ENCODE peak calls at places on chromosomes 1 and 21, in eight cellular contexts. F is heart right ventricle, I is iPS DF 6.9, U is Peyer's patch, C is body of pancreas, V is OCI-LY7, X is dorsolateral prefrontal cortex, O is SJSA1. W is an unnamed sample.
A peak's percentile ranks its signal among the peaks of the same experiment; 100 is the strongest.

GRCh38 chr1:53172751-53173498 is 23.7 kb upstream of the CPT2 start:
- DNase-seq in O (peak; percentile 61), I (no peak), C (no peak), F (no peak), X (no peak), U (peak; percentile 59), V (peak; percentile 87), W (no peak)

GRCh38 chr1:25232866-25233784 is 823 bp upstream of the SYF2 start:
- DNase-seq in F (peak; percentile 55), V (peak; percentile 87), O (peak; percentile 85), U (peak; percentile 93), C (peak; percentile 62), X (no peak), I (peak; percentile 66), W (no peak)

GRCh38 chr1:199510314-199510713 is 517.2 kb upstream of the NR5A2 start:
- DNase-seq in X (no peak), U (no peak), V (no peak), O (no peak), F (no peak), C (no peak), I (no peak), W (no peak)

GRCh38 chr1:88890790-88891317 is 513 bp downstream of the GTF2B start:
- DNase-seq in O (no peak), F (no peak), I (no peak), V (peak; percentile 31), X (no peak), U (peak; percentile 62), C (peak; percentile 53), W (no peak)

GRCh38 chr1:229557913-229558414 is 543 bp downstream of the ABCB10 start:
- DNase-seq in C (peak; percentile 61), O (no peak), I (no peak), X (peak; percentile 34), U (peak; percentile 68), V (peak; percentile 79), F (peak; percentile 49), W (no peak)

GRCh38 chr1:36436820-36437219 is 13.4 kb downstream of the OSCP1 start:
- DNase-seq in O (no peak), F (no peak), X (no peak), I (no peak), V (no peak), U (no peak), C (no peak), W (no peak)

GRCh38 chr1:159923203-159924024 is 1.9 kb downstream of the TAGLN2 start:
- DNase-seq in O (peak; percentile 93), C (peak; percentile 92), V (peak; percentile 75), I (no peak), F (peak; percentile 84), U (peak; percentile 94), X (no peak), W (no peak)

GRCh38 chr1:60823151-60823550 is 259.2 kb upstream of the NFIA start:
- DNase-seq in V (no peak), O (no peak), C (no peak), I (no peak), F (no peak), X (no peak), U (no peak), W (no peak)

GRCh38 chr1:58874757-58875755 is 91.2 kb upstream of the JUN start:
- DNase-seq in F (peak; percentile 46), V (no peak), U (no peak), X (peak; percentile 41), O (no peak), I (no peak), C (peak; percentile 79), W (no peak)

GRCh38 chr1:151340870-151341754 is 5.9 kb downstream of the RFX5 start:
- DNase-seq in O (peak; percentile 78), C (peak; percentile 46), V (peak; percentile 89), X (no peak), F (no peak), I (peak; percentile 73), U (peak; percentile 71), W (no peak)

GRCh38 chr1:244391761-244392160 is 59.9 kb downstream of the ADSS2 start:
- DNase-seq in V (no peak), X (no peak), O (no peak), C (no peak), I (no peak), U (no peak), F (no peak), W (no peak)

GRCh38 chr1:222042120-222042519 is 300.2 kb upstream of the DUSP10 start:
- DNase-seq in X (no peak), I (no peak), O (no peak), V (no peak), U (no peak), C (no peak), F (no peak), W (no peak)

GRCh38 chr1:113195115-113195845 is 122.3 kb downstream of the LRIG2 start:
- DNase-seq in U (no peak), X (no peak), V (no peak), O (no peak), F (no peak), I (no peak), C (no peak), W (no peak)

GRCh38 chr1:47508900-47509488 is 71.2 kb downstream of the FOXD2 start:
- DNase-seq in F (no peak), X (no peak), C (no peak), V (no peak), U (no peak), I (no peak), O (no peak), W (peak; percentile 34)

GRCh38 chr1:47506053-47506452 is 68.2 kb downstream of the FOXD2 start:
- DNase-seq in O (no peak), U (no peak), X (no peak), C (no peak), I (no peak), F (no peak), V (no peak), W (no peak)

GRCh38 chr1:47505267-47505666 is 67.4 kb downstream of the FOXD2 start:
- DNase-seq in V (no peak), U (no peak), O (no peak), X (no peak), F (no peak), I (no peak), C (no peak), W (no peak)

GRCh38 chr1:47507921-47508894 is 70.4 kb downstream of the FOXD2 start:
- DNase-seq in U (peak; percentile 51), F (peak; percentile 37), V (no peak), C (peak; percentile 44), I (no peak), X (no peak), O (no peak), W (no peak)

DNA sequence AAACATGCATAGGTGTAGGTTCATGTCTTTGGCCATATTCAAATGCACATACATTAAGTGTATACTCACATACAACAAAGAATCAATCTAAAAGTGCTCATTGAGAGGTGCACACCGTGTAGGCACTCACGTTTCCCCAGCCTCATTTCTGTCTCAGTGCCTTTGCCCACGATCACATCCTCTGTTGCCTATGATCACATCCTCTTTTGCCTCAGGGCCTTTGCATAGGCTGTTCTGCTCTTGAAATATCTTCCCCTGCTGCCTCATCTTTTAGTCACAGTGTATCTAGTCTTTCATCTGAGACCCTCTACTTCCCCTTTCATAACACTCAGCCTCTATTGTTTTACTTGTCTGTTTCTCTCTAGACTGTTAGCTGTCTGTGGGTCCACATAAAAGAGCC is 69.3 kb downstream of the FOXD2 start:
- DNase-seq in X (no peak), F (no peak), V (no peak), U (no peak), C (no peak), O (no peak), I (no peak), W (no peak)
- H3K4me3 ChIP-seq in X (no peak overlapping the region), F (no peak overlapping the region), V (no peak overlapping the region), U (no peak overlapping the region), C (no peak overlapping the region), O (no peak overlapping the region), I (no peak overlapping the region), W (no peak overlapping the region)

DNA sequence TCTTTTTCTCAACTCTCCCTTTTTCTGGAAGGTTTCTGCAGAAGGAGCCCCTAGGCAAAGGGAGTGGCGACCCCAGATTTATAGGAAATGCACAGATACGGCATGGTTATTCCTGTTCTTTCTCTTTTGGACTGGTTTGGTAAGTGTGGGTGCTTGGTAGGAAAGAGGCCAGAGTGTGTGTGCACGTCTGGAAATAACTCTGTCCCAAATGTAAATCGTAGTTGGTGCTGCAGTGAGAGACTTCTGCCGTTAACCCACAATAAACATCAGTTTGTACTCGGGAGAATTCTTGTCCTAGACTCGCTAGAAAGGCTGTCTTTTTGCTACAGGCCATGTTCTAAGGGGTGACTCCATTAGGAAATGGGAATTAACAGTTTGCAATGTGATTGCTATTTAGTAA is 761 bp downstream of the SLC44A3 start:
- DNase-seq in O (no peak), V (no peak), U (no peak), X (no peak), I (no peak), C (no peak), F (no peak), W (no peak)
- H3K27ac ChIP-seq in O (no peak overlapping the region), V (no peak overlapping the region), U (no peak overlapping the region), X (no peak overlapping the region), I (no peak overlapping the region), C (peak overlapping the region; percentile 92), F (no peak overlapping the region), W (no peak overlapping the region)

GRCh38 chr1:231850786-231851185 is 224.2 kb downstream of the DISC1 start:
- DNase-seq in O (no peak), V (no peak), C (no peak), F (peak; percentile 42), X (no peak), U (no peak), I (no peak), W (no peak)
- H3K4me3 ChIP-seq in O (no peak overlapping the region), V (no peak overlapping the region), C (no peak overlapping the region), F (no peak overlapping the region), X (no peak overlapping the region), U (no peak overlapping the region), I (no peak overlapping the region), W (no peak overlapping the region)

DNA sequence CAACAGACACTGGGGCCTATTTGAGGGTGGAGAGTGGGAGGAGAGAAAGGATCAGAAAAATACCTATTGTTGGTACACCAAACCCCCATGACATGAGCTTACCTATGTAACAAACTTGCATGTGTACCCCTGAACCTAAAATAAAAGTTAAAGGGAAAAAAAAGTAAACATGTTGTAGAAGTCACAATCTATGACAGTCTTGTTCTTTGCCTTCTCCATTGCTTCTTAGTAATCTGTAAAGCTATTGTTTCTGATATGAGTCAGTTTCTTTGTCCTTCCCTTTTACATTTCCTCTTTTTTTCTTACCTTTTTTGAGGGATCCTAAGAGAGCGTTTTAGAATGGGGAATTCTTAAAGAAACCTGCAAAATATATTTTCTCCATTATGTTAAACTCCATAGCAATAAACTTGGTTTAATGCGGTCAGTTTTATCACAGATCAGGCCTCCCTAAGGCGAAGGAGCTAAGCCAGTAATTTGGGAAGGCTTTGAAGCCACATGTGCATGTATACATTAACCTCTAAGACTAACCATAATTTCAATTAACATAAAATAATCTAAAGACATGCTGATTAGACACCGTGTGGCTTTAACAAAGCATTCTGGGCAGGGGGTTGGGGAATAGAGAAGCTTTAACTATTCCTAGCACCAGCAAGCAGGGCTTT is 77.8 kb upstream of the C1orf105 start:
- DNase-seq in I (no peak), F (no peak), U (no peak), O (no peak), V (no peak), C (no peak), X (no peak), W (no peak)
- H3K27ac ChIP-seq in I (no peak overlapping the region), F (no peak overlapping the region), U (peak overlapping the region; percentile 51), O (peak overlapping the region; percentile 95), V (no peak overlapping the region), C (no peak overlapping the region), X (no peak overlapping the region), W (peak overlapping the region; percentile 96)

GRCh38 chr21:28725396-28725795 is 267.3 kb downstream of the LTN1 start:
- DNase-seq in I (no peak), V (no peak), O (no peak), C (no peak), F (no peak), X (no peak), U (no peak), W (no peak)
- H3K4me3 ChIP-seq in I (no peak overlapping the region), V (no peak overlapping the region), O (no peak overlapping the region), C (no peak overlapping the region), F (no peak overlapping the region), X (no peak overlapping the region), U (no peak overlapping the region), W (no peak overlapping the region)